ENCODE peak calls at places on chromosomes 2 and 18, in five cellular contexts. F is colonic mucosa, P is A549, C is fibroblast of pulmonary artery, U is IMR-90. M is an unnamed sample.

GRCh38 chr18:75783816-75784215 is 356.3 kb upstream of the SMIM21 start:
- DNase-seq in C (no peak), F (no peak), U (no peak), P (no peak), M (no peak)

GRCh38 chr2:144358979-144359541 is 160.9 kb downstream of the ZEB2 start:
- DNase-seq in C (peak; percentile 52), F (no peak), U (peak; percentile 71), P (no peak), M (no peak)

GRCh38 chr18:30903566-30903965 is 139.0 kb downstream of the DSC3 start:
- DNase-seq in U (no peak), P (no peak), C (no peak), F (no peak), M (no peak)

GRCh38 chr2:112547333-112547732 is 5.1 kb downstream of the POLR1B start:
- DNase-seq in P (no peak), F (no peak), C (peak; percentile 77), U (peak; percentile 67), M (no peak)

GRCh38 chr18:36628435-36629094 is 200.2 kb downstream of the TPGS2 start:
- DNase-seq in U (peak; percentile 87), C (peak; percentile 72), P (no peak), F (no peak), M (no peak)

GRCh38 chr18:31101148-31102019 is 837 bp downstream of the DSC2 start:
- DNase-seq in U (no peak), F (peak; percentile 73), C (peak; percentile 39), P (peak; percentile 10), M (peak; percentile 80)

GRCh38 chr2:181465686-181466375 is 8.6 kb downstream of the ITGA4 start:
- DNase-seq in U (peak; percentile 47), F (no peak), C (peak; percentile 45), P (no peak), M (no peak)

GRCh38 chr2:192413812-192414424 is 219.2 kb upstream of the TMEFF2 start:
- DNase-seq in F (no peak), P (no peak), C (no peak), U (no peak), M (no peak)

GRCh38 chr2:98334439-98335078 is 11.7 kb upstream of the CNGA3 start:
- DNase-seq in P (peak; percentile 10), U (peak; percentile 91), C (peak; percentile 65), F (no peak), M (no peak)

GRCh38 chr18:25896178-25896780 is 194.1 kb downstream of the SS18 start:
- DNase-seq in U (peak; percentile 58), P (peak; percentile 3), C (peak; percentile 65), F (peak; percentile 34), M (peak; percentile 50)

GRCh38 chr2:38685116-38685735 is 19.3 kb downstream of the GALM start:
- DNase-seq in C (peak; percentile 23), U (peak; percentile 41), F (no peak), P (peak; percentile 89), M (no peak)

GRCh38 chr2:44171018-44171417 is 2.3 kb downstream of the PPM1B start:
- DNase-seq in U (peak; percentile 58), P (no peak), F (no peak), C (no peak), M (no peak)

GRCh38 chr2:235044501-235045271 is 92.9 kb downstream of the SH3BP4 start:
- DNase-seq in P (no peak), F (no peak), C (no peak), U (no peak), M (no peak)

GRCh38 chr2:7419814-7420213 is 502.6 kb downstream of the RNF144A start:
- DNase-seq in F (no peak), C (no peak), U (no peak), P (no peak), M (no peak)

GRCh38 chr2:186784930-186785329 is 64.0 kb downstream of the ZSWIM2 start:
- DNase-seq in P (no peak), C (no peak), F (no peak), U (no peak), M (no peak)

GRCh38 chr2:186783254-186783653 is 65.7 kb downstream of the ZSWIM2 start:
- DNase-seq in C (no peak), P (no peak), F (no peak), U (no peak), M (no peak)

GRCh38 chr2:186780701-186781316 is 68.2 kb downstream of the ZSWIM2 start:
- DNase-seq in U (peak; percentile 19), F (no peak), P (peak; percentile 8), C (peak; percentile 54), M (no peak)
- TF ChIP-seq CTCF in U (peak; percentile 33), F (no peak), P (peak; percentile 30), C (peak; percentile 22), M (no peak)

GRCh38 chr2:119800376-119800902 is 40.7 kb downstream of the PTPN4 start:
- DNase-seq in P (no peak), F (no peak), C (no peak), U (no peak), M (no peak)
- TF ChIP-seq CTCF in P (no peak), F (no peak), C (no peak), U (no peak), M (no peak)

DNA sequence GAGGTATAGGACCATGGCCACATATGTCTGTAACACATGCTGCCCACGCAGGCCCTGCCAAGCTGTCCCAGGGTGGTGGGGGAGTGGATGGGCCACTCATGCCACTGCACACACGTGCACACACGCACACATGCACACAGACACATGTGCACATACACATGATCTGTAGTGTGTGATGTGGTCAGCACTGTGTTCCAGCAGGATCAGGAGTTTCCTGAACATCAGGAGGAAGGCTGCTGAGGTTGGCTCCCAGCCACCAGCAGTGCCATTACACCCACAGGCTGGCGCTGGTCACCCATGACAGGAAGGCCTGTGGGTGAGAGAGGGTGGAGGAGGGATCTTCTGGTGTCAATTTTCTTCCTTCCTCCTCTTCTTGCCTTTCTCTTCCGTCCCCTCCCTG is 44.7 kb downstream of the POMC start:
- DNase-seq in C (no peak), F (no peak), P (no peak), U (no peak), M (no peak)
- TF ChIP-seq CTCF in C (no peak), F (no peak), P (no peak), U (no peak), M (no peak)

GRCh38 chr2:226429476-226429875 is 370.1 kb downstream of the IRS1 start:
- DNase-seq in P (no peak), U (no peak), C (no peak), F (no peak), M (no peak)

GRCh38 chr2:226431301-226431955 is 368.2 kb downstream of the IRS1 start:
- DNase-seq in P (no peak), C (peak; percentile 71), U (peak; percentile 51), F (no peak), M (no peak)

GRCh38 chr2:226426292-226426736 is 373.3 kb downstream of the IRS1 start:
- DNase-seq in U (peak; percentile 99), F (no peak), C (peak; percentile 91), P (no peak), M (no peak)

GRCh38 chr2:226424971-226425370 is 374.6 kb downstream of the IRS1 start:
- DNase-seq in F (no peak), U (no peak), C (no peak), P (no peak), M (no peak)

DNA sequence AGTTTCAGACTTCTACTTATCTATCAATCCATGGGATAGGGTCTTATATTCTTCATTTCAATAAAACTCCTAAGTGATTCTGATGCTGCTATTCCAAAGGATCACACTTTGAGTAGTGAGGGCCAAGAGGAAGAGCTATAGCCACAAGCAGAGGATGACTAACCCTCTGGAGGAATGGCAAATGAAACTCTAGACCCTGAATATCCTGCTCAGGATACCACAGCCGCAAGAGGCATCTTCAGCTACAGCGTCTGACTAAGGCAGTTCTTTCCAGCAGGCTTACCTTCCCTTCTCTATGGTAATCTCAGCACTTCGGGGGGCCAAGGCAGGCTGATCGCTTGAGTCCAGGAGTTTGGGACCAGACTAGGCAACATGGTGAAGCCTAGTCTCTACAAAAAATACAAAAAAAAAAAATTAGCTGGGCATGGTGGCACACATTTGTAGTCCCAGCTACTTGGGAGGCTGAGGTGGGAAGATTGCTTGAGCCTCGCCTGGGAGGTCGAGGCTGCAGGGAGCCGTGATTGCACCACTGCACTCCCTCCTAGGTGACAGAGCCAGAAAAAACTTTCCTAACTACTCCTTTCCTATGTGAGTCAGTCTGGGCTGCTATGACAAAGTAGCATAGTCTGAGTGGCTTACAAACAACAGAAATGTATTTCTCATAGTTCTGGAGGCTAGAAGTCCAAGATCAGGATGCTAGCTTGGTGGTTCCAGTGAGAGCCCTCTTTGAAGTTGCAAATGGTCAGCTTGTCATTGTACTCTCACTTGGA is 371.9 kb downstream of the IRS1 start:
- DNase-seq in U (peak; percentile 97), C (peak; percentile 81), F (no peak), P (peak; percentile 17), M (no peak)
- TF ChIP-seq CTCF in U (peak; percentile 20), C (no peak), F (no peak), P (no peak), M (no peak)

DNA sequence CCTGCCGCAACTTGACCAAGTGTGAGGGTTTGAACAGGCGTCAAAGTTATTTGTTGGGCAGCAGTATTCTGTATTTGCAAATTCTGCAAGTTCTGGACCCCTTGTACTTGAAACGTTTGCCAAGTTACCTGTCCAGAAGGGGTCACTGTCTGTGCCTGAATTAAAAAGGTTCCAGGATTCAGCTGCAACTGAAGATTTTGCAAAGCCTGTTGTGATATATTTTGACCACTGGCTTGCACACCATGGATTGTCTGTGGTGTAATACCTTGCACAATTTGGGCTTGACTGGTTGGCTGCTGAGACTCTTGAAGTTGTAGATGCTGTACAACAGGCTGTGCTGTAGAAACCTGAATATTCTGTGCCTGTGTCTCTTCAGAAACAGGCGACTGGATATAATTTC is 10.2 kb downstream of the SP3 start:
- DNase-seq in U (no peak), F (no peak), C (no peak), P (no peak), M (no peak)
- TF ChIP-seq CTCF in U (no peak), F (no peak), C (no peak), P (no peak), M (no peak)

GRCh38 chr2:172227719-172228118 is 125.0 kb upstream of the DLX2 start:
- DNase-seq in C (no peak), F (no peak), P (no peak), U (no peak), M (no peak)

GRCh38 chr2:172228177-172228785 is 125.6 kb upstream of the DLX2 start:
- DNase-seq in C (no peak), F (no peak), P (no peak), U (no peak), M (no peak)

GRCh38 chr2:172225786-172226185 is 123.1 kb upstream of the DLX2 start:
- DNase-seq in P (no peak), C (no peak), F (no peak), U (no peak), M (no peak)

GRCh38 chr2:172229125-172229524 is 126.4 kb upstream of the DLX2 start:
- DNase-seq in F (no peak), P (no peak), C (no peak), U (no peak), M (no peak)

GRCh38 chr2:172226244-172227061 is 123.8 kb upstream of the DLX2 start:
- DNase-seq in C (no peak), F (peak; percentile 83), U (no peak), P (no peak), M (no peak)
- TF ChIP-seq CTCF in C (no peak), F (no peak), U (no peak), P (no peak), M (no peak)